ENCODE peak calls at places on chromosomes 12 and 14, in nine cellular contexts. W is iris pigment epithelial cell, R is adipocyte, F is NCI-H146, C is AG08396, O is cardiac muscle cell, P is posterior cingulate gyrus, J is progenitor cell of endocrine pancreas, D is sciatic nerve. K is an unnamed sample.

GRCh38 chr14:73452341-73453191 is 5.8 kb downstream of the NUMB start:
- DNase-seq in W (peak; percentile 97), R (peak; percentile 81), F (no peak), C (no peak), O (peak; percentile 96), P (no peak), J (no peak), D (no peak), K (peak; percentile 32)

GRCh38 chr12:27343255-27344000 is 10.8 kb downstream of the BMAL2 start:
- DNase-seq in W (peak; percentile 96), R (peak; percentile 86), F (no peak), C (peak; percentile 78), O (peak; percentile 83), P (no peak), J (no peak), D (no peak), K (peak; percentile 81)

GRCh38 chr12:45244561-45245348 is 28.9 kb downstream of the ANO6 start:
- DNase-seq in W (peak; percentile 87), R (no peak), F (no peak), C (no peak), O (peak; percentile 77), P (no peak), J (no peak), D (no peak), K (no peak)

GRCh38 chr12:71639341-71639760 is 24.3 kb downstream of the ZFC3H1 start:
- DNase-seq in W (no peak), R (no peak), F (no peak), C (no peak), O (no peak), P (no peak), J (no peak), D (no peak), K (no peak)

GRCh38 chr14:90625445-90625844 is 190.8 kb downstream of the TTC7B start:
- DNase-seq in W (no peak), R (no peak), F (peak; percentile 60), C (no peak), O (no peak), P (no peak), J (no peak), D (no peak), K (no peak)

GRCh38 chr14:33505963-33506329 is 444.9 kb downstream of the EGLN3 start:
- DNase-seq in W (no peak), R (no peak), F (no peak), C (no peak), O (no peak), P (no peak), J (no peak), D (no peak), K (no peak)

GRCh38 chr12:106724116-106724515 is 50.4 kb upstream of the RIC8B start:
- DNase-seq in W (no peak), R (no peak), F (no peak), C (no peak), O (no peak), P (no peak), J (no peak), D (no peak), K (no peak)

GRCh38 chr12:44193281-44193680 is 357.4 kb downstream of the TMEM117 start:
- DNase-seq in W (no peak), R (no peak), F (no peak), C (no peak), O (no peak), P (no peak), J (no peak), D (no peak), K (no peak)

GRCh38 chr12:75812341-75813018 is 219.1 kb downstream of the PHLDA1 start:
- DNase-seq in W (peak; percentile 39), R (peak; percentile 89), F (peak; percentile 51), C (peak; percentile 36), O (no peak), P (no peak), J (no peak), D (no peak), K (peak; percentile 76)

GRCh38 chr14:78401866-78402265 is 231.7 kb downstream of the NRXN3 start:
- DNase-seq in W (peak; percentile 3), R (no peak), F (no peak), C (no peak), O (peak; percentile 18), P (no peak), J (no peak), D (no peak), K (no peak)

GRCh38 chr12:42756841-42757661 is 167.5 kb upstream of the PRICKLE1 start:
- DNase-seq in W (peak; percentile 98), R (peak; percentile 78), F (no peak), C (peak; percentile 66), O (peak; percentile 88), P (no peak), J (no peak), D (no peak), K (peak; percentile 51)

GRCh38 chr12:52006726-52007157 is at the start of gene TAMALIN:
- DNase-seq in W (peak; percentile 36), R (peak; percentile 83), F (peak; percentile 78), C (peak; percentile 96), O (peak; percentile 85), P (no peak), J (peak; percentile 48), D (peak; percentile 89), K (no peak)

GRCh38 chr12:64083285-64084210 is 138.5 kb downstream of the KICS2 start:
- DNase-seq in W (peak; percentile 97), R (peak; percentile 94), F (no peak), C (peak; percentile 52), O (peak; percentile 96), P (peak; percentile 21), J (no peak), D (peak; percentile 87), K (peak; percentile 79)

K was measured in GM04503.